ENCODE peak calls at places on chromosomes 13 and 19, in nine cellular contexts. R is ascending aorta; T is GM23248; S is lower lobe of right lung; D is heart left ventricle; H is ovary; A is CD8-positive, alpha-beta T cell; E is right atrium auricular region; O is IMR-90. Z is an unnamed sample. For H3K27me3, the result is how much of the 10 kb centered on the place peaks cover.

GRCh38 chr13:113656831-113657671 is 947 bp downstream of the ATP4B start:
- DNase-seq in R (peak), T (no peak), S (peak), D (no peak), H (peak), A (no peak), E (no peak), O (no peak), Z (no peak)

GRCh38 chr13:58429917-58430316 is 798.4 kb downstream of the PCDH17 start:
- DNase-seq in R (no peak), T (no peak), S (no peak), D (no peak), H (no peak), A (no peak), E (no peak), O (no peak), Z (no peak)

GRCh38 chr19:802888-803561 is 5.8 kb downstream of the PTBP1 start:
- DNase-seq in R (no peak), T (no peak), S (no peak), D (no peak), H (peak), A (no peak), E (no peak), O (no peak), Z (no peak)

GRCh38 chr13:24146961-24147569 is 13.5 kb upstream of the SPATA13 start:
- DNase-seq in R (no peak), T (peak), S (no peak), D (no peak), H (no peak), A (no peak), E (no peak), O (no peak), Z (no peak)

GRCh38 chr13:113851826-113852535 is 11.9 kb downstream of the GAS6 start:
- DNase-seq in R (peak), T (no peak), S (no peak), D (no peak), H (no peak), A (peak), E (peak), O (no peak), Z (no peak)

GRCh38 chr13:40261361-40261760 is 405.1 kb downstream of the FOXO1 start:
- DNase-seq in R (no peak), T (no peak), S (no peak), D (no peak), H (no peak), A (no peak), E (no peak), O (no peak), Z (no peak)

GRCh38 chr13:79831556-79831955 is 350.6 kb downstream of the NDFIP2 start:
- DNase-seq in R (no peak), T (no peak), S (no peak), D (no peak), H (no peak), A (no peak), E (no peak), O (no peak), Z (no peak)

GRCh38 chr19:33514885-33515485 is 6.6 kb downstream of the PEPD start:
- DNase-seq in R (no peak), T (peak), S (peak), D (peak), H (no peak), A (no peak), E (no peak), O (peak), Z (peak)

GRCh38 chr19:19570561-19570960 is 32.5 kb downstream of the CILP2 start:
- DNase-seq in R (no peak), T (no peak), S (no peak), D (no peak), H (no peak), A (no peak), E (no peak), O (no peak), Z (no peak)

GRCh38 chr19:16369664-16370576 is 45.3 kb downstream of the KLF2 start:
- DNase-seq in R (no peak), T (no peak), S (peak), D (no peak), H (peak), A (peak), E (no peak), O (no peak), Z (no peak)

GRCh38 chr13:42046448-42046847 is 2.0 kb upstream of the DGKH start:
- DNase-seq in R (no peak), T (no peak), S (no peak), D (no peak), H (no peak), A (no peak), E (no peak), O (no peak), Z (no peak)

GRCh38 chr13:42047561-42048322 is 706 bp upstream of the DGKH start:
- DNase-seq in R (peak), T (peak), S (peak), D (peak), H (peak), A (peak), E (peak), O (peak), Z (peak)

GRCh38 chr13:42049454-42049780 is 969 bp downstream of the DGKH start:
- DNase-seq in R (no peak), T (no peak), S (no peak), D (no peak), H (no peak), A (no peak), E (no peak), O (no peak), Z (no peak)

GRCh38 chr13:42048323-42048624 is 174 bp upstream of the DGKH start:
- DNase-seq in R (no peak), T (peak), S (no peak), D (no peak), H (no peak), A (peak), E (no peak), O (no peak), Z (no peak)

GRCh38 chr13:42048625-42049453 is at the start of gene DGKH:
- DNase-seq in R (peak), T (peak), S (peak), D (peak), H (peak), A (peak), E (peak), O (peak), Z (peak)
- H3K27me3 ChIP-seq in R (under half), T (under half), S (under half), D (under half), H (under half), A (under half), E (under half), O (under half), Z (under half)

GRCh38 chr19:3033595-3034193 is 4.6 kb upstream of the TLE2 start:
- DNase-seq in R (no peak), T (no peak), S (no peak), D (no peak), H (no peak), A (no peak), E (no peak), O (no peak), Z (no peak)
- H3K27me3 ChIP-seq in R (under half), T (under half), S (under half), D (under half), H (under half), A (under half), E (under half), O (under half), Z (under half)

GRCh38 chr19:46413262-46414031 is at the start of gene CCDC8:
- DNase-seq in R (peak), T (peak), S (peak), D (peak), H (peak), A (no peak), E (peak), O (peak), Z (no peak)
- H3K27me3 ChIP-seq in R (under half), T (under half), S (half or more), D (under half), H (under half), A (under half), E (under half), O (under half), Z (under half)

GRCh38 chr13:50340146-50340545 is 324.9 kb downstream of the KCNRG start:
- DNase-seq in R (no peak), T (no peak), S (no peak), D (no peak), H (no peak), A (no peak), E (no peak), O (no peak), Z (no peak)

GRCh38 chr13:50334092-50334778 is 319.0 kb downstream of the KCNRG start:
- DNase-seq in R (no peak), T (no peak), S (no peak), D (no peak), H (no peak), A (no peak), E (no peak), O (no peak), Z (no peak)

GRCh38 chr13:50340566-50341287 is 325.5 kb downstream of the KCNRG start:
- DNase-seq in R (no peak), T (no peak), S (no peak), D (peak), H (no peak), A (no peak), E (no peak), O (no peak), Z (no peak)

GRCh38 chr13:50339291-50339690 is 324.0 kb downstream of the KCNRG start:
- DNase-seq in R (no peak), T (no peak), S (no peak), D (no peak), H (no peak), A (no peak), E (no peak), O (no peak), Z (no peak)

DNA sequence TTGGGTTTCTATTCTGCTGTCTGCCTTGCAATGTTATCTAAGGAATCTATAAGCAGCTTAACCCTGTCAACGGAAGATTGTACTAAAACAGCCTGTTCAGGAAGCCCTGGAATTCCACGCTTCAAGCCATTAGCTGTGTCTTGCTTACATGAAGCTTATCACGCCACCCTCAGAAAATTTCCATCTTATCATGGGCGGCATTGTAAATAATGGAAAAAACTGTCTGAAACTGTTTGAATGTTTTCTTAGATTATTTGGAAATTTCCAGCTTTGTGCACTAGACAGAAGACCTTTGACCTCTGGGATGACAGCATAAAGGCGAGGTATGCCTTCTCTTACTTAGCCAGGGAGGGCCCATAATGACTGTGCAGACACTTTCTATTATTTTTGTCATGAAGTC is 319.7 kb downstream of the KCNRG start:
- DNase-seq in R (no peak), T (no peak), S (no peak), D (no peak), H (no peak), A (no peak), E (no peak), O (peak), Z (no peak)
- H3K27me3 ChIP-seq in R (under half), T (under half), S (under half), D (under half), H (under half), A (under half), E (under half), O (under half), Z (under half)

GRCh38 chr19:7773841-7774240 is 10.8 kb downstream of the CLEC4M start:
- DNase-seq in R (no peak), T (no peak), S (no peak), D (no peak), H (no peak), A (no peak), E (no peak), O (no peak), Z (no peak)
- H3K27me3 ChIP-seq in R (under half), T (half or more), S (under half), D (under half), H (under half), A (under half), E (under half), O (under half), Z (under half)

GRCh38 chr13:27969866-27970229 is 733 bp upstream of the CDX2 start:
- DNase-seq in R (peak), T (no peak), S (no peak), D (no peak), H (no peak), A (no peak), E (no peak), O (no peak), Z (no peak)
- H3K27me3 ChIP-seq in R (under half), T (half or more), S (half or more), D (half or more), H (under half), A (under half), E (under half), O (half or more), Z (half or more)

DNA sequence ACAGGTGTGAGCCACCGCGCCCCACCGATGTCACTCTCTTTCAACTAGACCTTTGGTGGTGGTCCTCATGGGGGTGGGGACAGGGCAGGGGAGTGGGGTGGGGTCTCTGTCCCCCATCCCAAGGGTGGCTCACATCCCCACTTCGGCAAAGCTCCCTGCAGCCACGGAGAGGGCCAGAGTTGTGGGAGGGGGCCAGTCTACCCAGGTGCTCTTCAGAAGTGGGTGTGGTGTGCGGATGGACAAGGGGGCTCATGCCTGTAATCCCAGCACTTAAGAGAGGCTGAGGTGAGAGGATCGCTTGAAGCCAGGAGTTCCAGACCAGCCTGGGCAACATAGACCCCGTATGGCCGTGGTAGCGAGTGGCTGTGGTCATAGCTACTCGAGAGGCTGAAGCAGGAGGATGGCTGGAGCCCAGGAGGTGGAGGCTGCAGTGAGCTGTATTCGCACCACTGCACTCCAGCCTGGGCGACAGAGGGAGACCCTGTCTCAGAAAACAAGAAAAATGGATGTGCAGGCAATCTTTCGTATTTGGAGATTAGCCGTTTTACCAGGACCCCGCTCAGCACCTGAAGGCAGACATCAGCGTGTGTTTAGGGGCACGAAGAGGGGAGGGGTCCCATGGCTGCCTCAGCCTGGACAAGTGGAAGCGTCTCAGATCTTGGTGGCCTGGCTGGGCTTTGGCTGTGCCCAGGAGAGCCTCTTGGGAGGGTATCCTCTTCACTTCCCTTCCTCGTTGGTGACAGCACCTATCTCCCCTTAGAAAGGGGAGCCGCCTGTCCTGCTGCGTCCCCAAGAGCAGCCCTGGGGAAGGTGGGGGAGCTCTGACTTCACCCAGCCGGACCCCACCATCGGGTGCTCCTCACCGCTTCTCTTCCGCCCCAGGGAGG is 863 bp downstream of the TGFBR3L start:
- DNase-seq in R (no peak), T (no peak), S (no peak), D (no peak), H (peak), A (no peak), E (no peak), O (no peak), Z (no peak)
- H3K27me3 ChIP-seq in R (under half), T (under half), S (under half), D (under half), H (under half), A (under half), E (under half), O (under half), Z (under half)

GRCh38 chr19:17860993-17861360 is 1.3 kb downstream of the RPL18A start:
- DNase-seq in R (no peak), T (peak), S (no peak), D (no peak), H (no peak), A (no peak), E (no peak), O (peak), Z (no peak)
- H3K27me3 ChIP-seq in R (under half), T (under half), S (under half), D (under half), H (under half), A (under half), E (under half), O (under half), Z (under half)

GRCh38 chr13:21897140-21897539 is 226.3 kb downstream of the FGF9 start:
- DNase-seq in R (peak), T (no peak), S (no peak), D (no peak), H (no peak), A (no peak), E (no peak), O (no peak), Z (no peak)
- H3K27me3 ChIP-seq in R (under half), T (under half), S (under half), D (under half), H (under half), A (under half), E (under half), O (under half), Z (under half)

GRCh38 chr19:41595890-41596280 is 19.9 kb downstream of the CEACAM21 start:
- DNase-seq in R (no peak), T (no peak), S (no peak), D (no peak), H (no peak), A (peak), E (peak), O (no peak), Z (no peak)
- H3K27me3 ChIP-seq in R (under half), T (under half), S (under half), D (under half), H (under half), A (under half), E (under half), O (under half), Z (under half)

Z was measured in PC-3.